ENCODE peak calls at places on chromosomes 6 and 20, in nine cellular contexts. One of them, this sample, is unnamed.

GRCh38 chr6:96878101-96878500 is 19.6 kb downstream of the NDUFAF4 start:
- DNase-seq in neural crest cell: no peak
- DNase-seq in CD8-positive, alpha-beta memory T cell: no peak
- DNase-seq in D341Med: no peak
- DNase-seq in NCI-H187 treated with DMSO at 0.1 percent for 48 hours: no peak
- DNase-seq in GM23338: no peak
- DNase-seq in activated T-cell treated with anti-CD3 and anti-CD28 coated beads for 4 hours: no peak
- DNase-seq in brain microvascular endothelial cell: no peak
- DNase-seq in tibial artery: no peak
- DNase-seq in this sample: peak; percentile 1

GRCh38 chr6:121971886-121972285 is 427.6 kb upstream of the HSF2 start:
- DNase-seq in neural crest cell: no peak
- DNase-seq in CD8-positive, alpha-beta memory T cell: no peak
- DNase-seq in D341Med: no peak
- DNase-seq in NCI-H187 treated with DMSO at 0.1 percent for 48 hours: no peak
- DNase-seq in GM23338: no peak
- DNase-seq in activated T-cell treated with anti-CD3 and anti-CD28 coated beads for 4 hours: no peak
- DNase-seq in brain microvascular endothelial cell: peak; percentile 5
- DNase-seq in tibial artery: no peak
- DNase-seq in this sample: no peak

GRCh38 chr6:158703121-158703839 is 53.4 kb downstream of the SYTL3 start:
- DNase-seq in neural crest cell: no peak
- DNase-seq in CD8-positive, alpha-beta memory T cell: no peak
- DNase-seq in D341Med: no peak
- DNase-seq in NCI-H187 treated with DMSO at 0.1 percent for 48 hours: no peak
- DNase-seq in GM23338: no peak
- DNase-seq in activated T-cell treated with anti-CD3 and anti-CD28 coated beads for 4 hours: no peak
- DNase-seq in brain microvascular endothelial cell: no peak
- DNase-seq in tibial artery: no peak
- DNase-seq in this sample: no peak

GRCh38 chr6:107991061-107991460 is 33.1 kb upstream of the SEC63 start:
- DNase-seq in neural crest cell: no peak
- DNase-seq in CD8-positive, alpha-beta memory T cell: no peak
- DNase-seq in D341Med: no peak
- DNase-seq in NCI-H187 treated with DMSO at 0.1 percent for 48 hours: no peak
- DNase-seq in GM23338: no peak
- DNase-seq in activated T-cell treated with anti-CD3 and anti-CD28 coated beads for 4 hours: no peak
- DNase-seq in brain microvascular endothelial cell: no peak
- DNase-seq in tibial artery: no peak
- DNase-seq in this sample: no peak

GRCh38 chr6:152310371-152310954 is 326.7 kb downstream of the SYNE1 start:
- DNase-seq in neural crest cell: no peak
- DNase-seq in CD8-positive, alpha-beta memory T cell: peak; percentile 20
- DNase-seq in D341Med: no peak
- DNase-seq in NCI-H187 treated with DMSO at 0.1 percent for 48 hours: no peak
- DNase-seq in GM23338: no peak
- DNase-seq in activated T-cell treated with anti-CD3 and anti-CD28 coated beads for 4 hours: no peak
- DNase-seq in brain microvascular endothelial cell: no peak
- DNase-seq in tibial artery: no peak
- DNase-seq in this sample: no peak

GRCh38 chr6:63597142-63598000 is 25.1 kb downstream of the LOC128125822 start:
- DNase-seq in neural crest cell: no peak
- DNase-seq in CD8-positive, alpha-beta memory T cell: no peak
- DNase-seq in D341Med: no peak
- DNase-seq in NCI-H187 treated with DMSO at 0.1 percent for 48 hours: no peak
- DNase-seq in GM23338: no peak
- DNase-seq in activated T-cell treated with anti-CD3 and anti-CD28 coated beads for 4 hours: no peak
- DNase-seq in brain microvascular endothelial cell: no peak
- DNase-seq in tibial artery: no peak
- DNase-seq in this sample: no peak

GRCh38 chr6:159451051-159451450 is 242.0 kb downstream of the SOD2 start:
- DNase-seq in neural crest cell: no peak
- DNase-seq in CD8-positive, alpha-beta memory T cell: no peak
- DNase-seq in D341Med: no peak
- DNase-seq in NCI-H187 treated with DMSO at 0.1 percent for 48 hours: no peak
- DNase-seq in GM23338: no peak
- DNase-seq in activated T-cell treated with anti-CD3 and anti-CD28 coated beads for 4 hours: no peak
- DNase-seq in brain microvascular endothelial cell: peak; percentile 74
- DNase-seq in tibial artery: no peak
- DNase-seq in this sample: no peak

GRCh38 chr6:88124925-88125557 is 41.1 kb downstream of the CNR1 start:
- DNase-seq in neural crest cell: no peak
- DNase-seq in CD8-positive, alpha-beta memory T cell: no peak
- DNase-seq in D341Med: no peak
- DNase-seq in NCI-H187 treated with DMSO at 0.1 percent for 48 hours: no peak
- DNase-seq in GM23338: no peak
- DNase-seq in activated T-cell treated with anti-CD3 and anti-CD28 coated beads for 4 hours: no peak
- DNase-seq in brain microvascular endothelial cell: no peak
- DNase-seq in tibial artery: no peak
- DNase-seq in this sample: peak; percentile 27

GRCh38 chr6:149028767-149029405 is 282.1 kb downstream of the UST start:
- DNase-seq in neural crest cell: peak; percentile 70
- DNase-seq in CD8-positive, alpha-beta memory T cell: peak; percentile 68
- DNase-seq in D341Med: peak; percentile 51
- DNase-seq in NCI-H187 treated with DMSO at 0.1 percent for 48 hours: peak; percentile 37
- DNase-seq in GM23338: peak; percentile 90
- DNase-seq in activated T-cell treated with anti-CD3 and anti-CD28 coated beads for 4 hours: peak; percentile 68
- DNase-seq in brain microvascular endothelial cell: peak; percentile 76
- DNase-seq in tibial artery: peak; percentile 34
- DNase-seq in this sample: peak; percentile 85

GRCh38 chr20:36154696-36155628 is at the start of gene EPB41L1:
- DNase-seq in neural crest cell: no peak
- DNase-seq in CD8-positive, alpha-beta memory T cell: no peak
- DNase-seq in D341Med: peak; percentile 53
- DNase-seq in NCI-H187 treated with DMSO at 0.1 percent for 48 hours: no peak
- DNase-seq in GM23338: peak; percentile 65
- DNase-seq in activated T-cell treated with anti-CD3 and anti-CD28 coated beads for 4 hours: no peak
- DNase-seq in brain microvascular endothelial cell: no peak
- DNase-seq in tibial artery: peak; percentile 38
- DNase-seq in this sample: no peak

GRCh38 chr20:49281059-49281912 is 3.4 kb upstream of the ZNFX1 start:
- DNase-seq in neural crest cell: no peak
- DNase-seq in CD8-positive, alpha-beta memory T cell: no peak
- DNase-seq in D341Med: no peak
- DNase-seq in NCI-H187 treated with DMSO at 0.1 percent for 48 hours: no peak
- DNase-seq in GM23338: peak; percentile 78
- DNase-seq in activated T-cell treated with anti-CD3 and anti-CD28 coated beads for 4 hours: no peak
- DNase-seq in brain microvascular endothelial cell: peak; percentile 38
- DNase-seq in tibial artery: no peak
- DNase-seq in this sample: no peak

GRCh38 chr20:46058656-46059281 is 29.8 kb downstream of the SLC12A5 start:
- DNase-seq in neural crest cell: peak; percentile 32
- DNase-seq in CD8-positive, alpha-beta memory T cell: no peak
- DNase-seq in D341Med: peak; percentile 37
- DNase-seq in NCI-H187 treated with DMSO at 0.1 percent for 48 hours: no peak
- DNase-seq in GM23338: peak; percentile 75
- DNase-seq in activated T-cell treated with anti-CD3 and anti-CD28 coated beads for 4 hours: no peak
- DNase-seq in brain microvascular endothelial cell: no peak
- DNase-seq in tibial artery: no peak
- DNase-seq in this sample: no peak

GRCh38 chr6:52361347-52361944 is 505 bp upstream of the PAQR8 start:
- DNase-seq in neural crest cell: no peak
- DNase-seq in CD8-positive, alpha-beta memory T cell: no peak
- DNase-seq in D341Med: no peak
- DNase-seq in NCI-H187 treated with DMSO at 0.1 percent for 48 hours: no peak
- DNase-seq in GM23338: peak; percentile 10
- DNase-seq in activated T-cell treated with anti-CD3 and anti-CD28 coated beads for 4 hours: no peak
- DNase-seq in brain microvascular endothelial cell: no peak
- DNase-seq in tibial artery: peak; percentile 28
- DNase-seq in this sample: no peak

GRCh38 chr6:40490508-40490907 is 96.7 kb downstream of the LRFN2 start:
- DNase-seq in neural crest cell: no peak
- DNase-seq in CD8-positive, alpha-beta memory T cell: no peak
- DNase-seq in D341Med: no peak
- DNase-seq in NCI-H187 treated with DMSO at 0.1 percent for 48 hours: no peak
- DNase-seq in GM23338: no peak
- DNase-seq in activated T-cell treated with anti-CD3 and anti-CD28 coated beads for 4 hours: no peak
- DNase-seq in brain microvascular endothelial cell: no peak
- DNase-seq in tibial artery: no peak
- DNase-seq in this sample: no peak

GRCh38 chr6:151004415-151005024 is 139.0 kb downstream of the MTHFD1L start:
- DNase-seq in neural crest cell: no peak
- DNase-seq in CD8-positive, alpha-beta memory T cell: no peak
- DNase-seq in D341Med: no peak
- DNase-seq in NCI-H187 treated with DMSO at 0.1 percent for 48 hours: no peak
- DNase-seq in GM23338: no peak
- DNase-seq in activated T-cell treated with anti-CD3 and anti-CD28 coated beads for 4 hours: no peak
- DNase-seq in brain microvascular endothelial cell: peak; percentile 86
- DNase-seq in tibial artery: peak; percentile 49
- DNase-seq in this sample: peak; percentile 73

GRCh38 chr6:82766476-82766875 is 299.2 kb downstream of the UBE3D start:
- DNase-seq in neural crest cell: no peak
- DNase-seq in CD8-positive, alpha-beta memory T cell: no peak
- DNase-seq in D341Med: no peak
- DNase-seq in NCI-H187 treated with DMSO at 0.1 percent for 48 hours: no peak
- DNase-seq in GM23338: no peak
- DNase-seq in activated T-cell treated with anti-CD3 and anti-CD28 coated beads for 4 hours: no peak
- DNase-seq in brain microvascular endothelial cell: no peak
- DNase-seq in tibial artery: no peak
- DNase-seq in this sample: no peak

GRCh38 chr6:126786262-126786661 is 332.2 kb upstream of the RSPO3 start:
- DNase-seq in neural crest cell: no peak
- DNase-seq in CD8-positive, alpha-beta memory T cell: no peak
- DNase-seq in D341Med: no peak
- DNase-seq in NCI-H187 treated with DMSO at 0.1 percent for 48 hours: no peak
- DNase-seq in GM23338: no peak
- DNase-seq in activated T-cell treated with anti-CD3 and anti-CD28 coated beads for 4 hours: no peak
- DNase-seq in brain microvascular endothelial cell: no peak
- DNase-seq in tibial artery: no peak
- DNase-seq in this sample: no peak

GRCh38 chr6:146974346-146974745 is 229.9 kb upstream of the STXBP5 start:
- DNase-seq in neural crest cell: no peak
- DNase-seq in CD8-positive, alpha-beta memory T cell: no peak
- DNase-seq in D341Med: no peak
- DNase-seq in NCI-H187 treated with DMSO at 0.1 percent for 48 hours: no peak
- DNase-seq in GM23338: no peak
- DNase-seq in activated T-cell treated with anti-CD3 and anti-CD28 coated beads for 4 hours: no peak
- DNase-seq in brain microvascular endothelial cell: no peak
- DNase-seq in tibial artery: no peak
- DNase-seq in this sample: no peak

GRCh38 chr20:29452186-29452585 is 1805.3 kb upstream of the DEFB115 start:
- DNase-seq in neural crest cell: no peak
- DNase-seq in CD8-positive, alpha-beta memory T cell: no peak
- DNase-seq in D341Med: no peak
- DNase-seq in NCI-H187 treated with DMSO at 0.1 percent for 48 hours: no peak
- DNase-seq in GM23338: no peak
- DNase-seq in activated T-cell treated with anti-CD3 and anti-CD28 coated beads for 4 hours: no peak
- DNase-seq in brain microvascular endothelial cell: no peak
- DNase-seq in tibial artery: no peak
- DNase-seq in this sample: no peak

GRCh38 chr6:105550961-105551625 is 148.2 kb upstream of the PREP start:
- DNase-seq in neural crest cell: no peak
- DNase-seq in CD8-positive, alpha-beta memory T cell: no peak
- DNase-seq in D341Med: no peak
- DNase-seq in NCI-H187 treated with DMSO at 0.1 percent for 48 hours: no peak
- DNase-seq in GM23338: no peak
- DNase-seq in activated T-cell treated with anti-CD3 and anti-CD28 coated beads for 4 hours: no peak
- DNase-seq in brain microvascular endothelial cell: no peak
- DNase-seq in tibial artery: no peak
- DNase-seq in this sample: no peak

GRCh38 chr6:146651482-146651863 is 52.7 kb downstream of the ADGB start:
- DNase-seq in neural crest cell: no peak
- DNase-seq in CD8-positive, alpha-beta memory T cell: no peak
- DNase-seq in D341Med: no peak
- DNase-seq in NCI-H187 treated with DMSO at 0.1 percent for 48 hours: no peak
- DNase-seq in GM23338: no peak
- DNase-seq in activated T-cell treated with anti-CD3 and anti-CD28 coated beads for 4 hours: no peak
- DNase-seq in brain microvascular endothelial cell: no peak
- DNase-seq in tibial artery: no peak
- DNase-seq in this sample: no peak

GRCh38 chr6:8193541-8193940 is 91.2 kb upstream of the EEF1E1 start:
- DNase-seq in neural crest cell: no peak
- DNase-seq in CD8-positive, alpha-beta memory T cell: no peak
- DNase-seq in D341Med: no peak
- DNase-seq in NCI-H187 treated with DMSO at 0.1 percent for 48 hours: no peak
- DNase-seq in GM23338: no peak
- DNase-seq in activated T-cell treated with anti-CD3 and anti-CD28 coated beads for 4 hours: no peak
- DNase-seq in brain microvascular endothelial cell: no peak
- DNase-seq in tibial artery: no peak
- DNase-seq in this sample: no peak

GRCh38 chr20:38834868-38835267 is 29.4 kb downstream of the PPP1R16B start:
- DNase-seq in neural crest cell: no peak
- DNase-seq in CD8-positive, alpha-beta memory T cell: no peak
- DNase-seq in D341Med: no peak
- DNase-seq in NCI-H187 treated with DMSO at 0.1 percent for 48 hours: no peak
- DNase-seq in GM23338: no peak
- DNase-seq in activated T-cell treated with anti-CD3 and anti-CD28 coated beads for 4 hours: no peak
- DNase-seq in brain microvascular endothelial cell: no peak
- DNase-seq in tibial artery: no peak
- DNase-seq in this sample: no peak

GRCh38 chr6:111353914-111354464 is 129.0 kb downstream of the REV3L start:
- DNase-seq in neural crest cell: no peak
- DNase-seq in CD8-positive, alpha-beta memory T cell: no peak
- DNase-seq in D341Med: no peak
- DNase-seq in NCI-H187 treated with DMSO at 0.1 percent for 48 hours: no peak
- DNase-seq in GM23338: peak; percentile 28
- DNase-seq in activated T-cell treated with anti-CD3 and anti-CD28 coated beads for 4 hours: no peak
- DNase-seq in brain microvascular endothelial cell: no peak
- DNase-seq in tibial artery: no peak
- DNase-seq in this sample: no peak

GRCh38 chr20:48382304-48382703 is 445.5 kb downstream of the PREX1 start:
- DNase-seq in neural crest cell: no peak
- DNase-seq in CD8-positive, alpha-beta memory T cell: no peak
- DNase-seq in D341Med: no peak
- DNase-seq in NCI-H187 treated with DMSO at 0.1 percent for 48 hours: no peak
- DNase-seq in GM23338: no peak
- DNase-seq in activated T-cell treated with anti-CD3 and anti-CD28 coated beads for 4 hours: no peak
- DNase-seq in brain microvascular endothelial cell: no peak
- DNase-seq in tibial artery: no peak
- DNase-seq in this sample: no peak

This sample was measured in Daoy.